ENCODE peak calls at places on chromosomes 12 and 14, in ten cellular contexts. W is foreskin fibroblast; T is CD14-positive monocyte; M is Peyer's patch; B is mucosa of descending colon; V is glutamatergic neuron; A is fibroblast of the aortic adventitia; X is lower leg skin; P is Calu3; F is activated CD8-positive, alpha-beta T cell treated with anti-CD3 and anti-CD28 coated beads for 36 hours. S is an unnamed sample.

GRCh38 chr12:50751921-50752721 is 11.8 kb upstream of the ATF1 start:
- DNase-seq in W (no peak), T (no peak), M (no peak), B (no peak), V (no peak), A (no peak), X (no peak), P (no peak), F (no peak), S (no peak)

GRCh38 chr12:6782903-6783571 is 6.3 kb upstream of the CD4 start:
- DNase-seq in W (no peak), T (no peak), M (no peak), B (no peak), V (no peak), A (no peak), X (no peak), P (no peak), F (no peak), S (no peak)

GRCh38 chr14:99732436-99733220 is 48.5 kb downstream of the CYP46A1 start:
- DNase-seq in W (no peak), T (peak), M (peak), B (no peak), V (peak), A (no peak), X (no peak), P (no peak), F (no peak), S (no peak)

GRCh38 chr14:32430326-32430725 is 101.2 kb downstream of the AKAP6 start:
- DNase-seq in W (no peak), T (no peak), M (no peak), B (no peak), V (no peak), A (peak), X (no peak), P (no peak), F (no peak), S (no peak)

GRCh38 chr12:106903241-106903950 is 52.3 kb upstream of the TMEM263 start:
- DNase-seq in W (peak), T (no peak), M (peak), B (peak), V (peak), A (peak), X (peak), P (peak), F (peak), S (peak)

GRCh38 chr12:16611146-16611545 is 5.2 kb upstream of the LMO3 start:
- DNase-seq in W (no peak), T (no peak), M (no peak), B (no peak), V (no peak), A (no peak), X (no peak), P (no peak), F (no peak), S (no peak)

GRCh38 chr12:19462441-19462840 is 23.1 kb downstream of the AEBP2 start:
- DNase-seq in W (no peak), T (no peak), M (no peak), B (peak), V (no peak), A (no peak), X (no peak), P (no peak), F (no peak), S (no peak)

GRCh38 chr12:70365648-70366518 is at the start of gene KCNMB4:
- DNase-seq in W (peak), T (peak), M (peak), B (peak), V (peak), A (peak), X (peak), P (peak), F (peak), S (peak)

GRCh38 chr12:54126696-54127537 is 61.9 kb downstream of the SMUG1 start:
- DNase-seq in W (peak), T (no peak), M (peak), B (peak), V (no peak), A (peak), X (peak), P (peak), F (peak), S (no peak)

GRCh38 chr12:129903956-129904769 is at the start of gene TMEM132D:
- DNase-seq in W (no peak), T (no peak), M (no peak), B (no peak), V (peak), A (no peak), X (no peak), P (no peak), F (no peak), S (no peak)

GRCh38 chr12:49507139-49507538 is 31.7 kb upstream of the KCNH3 start:
- DNase-seq in W (peak), T (no peak), M (no peak), B (no peak), V (no peak), A (peak), X (no peak), P (peak), F (no peak), S (no peak)

GRCh38 chr12:105992849-105993740 is 145.7 kb downstream of the NUAK1 start:
- DNase-seq in W (no peak), T (no peak), M (no peak), B (no peak), V (no peak), A (peak), X (no peak), P (no peak), F (no peak), S (no peak)

GRCh38 chr12:109446-109845 is 42.9 kb downstream of the IQSEC3 start:
- DNase-seq in W (no peak), T (no peak), M (no peak), B (no peak), V (no peak), A (no peak), X (no peak), P (no peak), F (no peak), S (no peak)

GRCh38 chr14:20530771-20531571 is 25.6 kb downstream of the RNASE10 start:
- DNase-seq in W (peak), T (no peak), M (peak), B (peak), V (peak), A (peak), X (peak), P (peak), F (peak), S (peak)

GRCh38 chr12:30308010-30308717 is 387.5 kb downstream of the IPO8 start:
- DNase-seq in W (no peak), T (no peak), M (no peak), B (no peak), V (no peak), A (no peak), X (no peak), P (no peak), F (no peak), S (no peak)

GRCh38 chr14:73245401-73246325 is 8.4 kb downstream of the PAPLN start:
- DNase-seq in W (peak), T (peak), M (peak), B (peak), V (no peak), A (peak), X (no peak), P (no peak), F (peak), S (no peak)

GRCh38 chr12:16153273-16153672 is 124.2 kb downstream of the SLC15A5 start:
- DNase-seq in W (no peak), T (no peak), M (no peak), B (no peak), V (no peak), A (no peak), X (no peak), P (no peak), F (no peak), S (no peak)

GRCh38 chr12:63103489-63104131 is 47.4 kb downstream of the AVPR1A start:
- DNase-seq in W (no peak), T (no peak), M (peak), B (no peak), V (no peak), A (peak), X (no peak), P (peak), F (peak), S (no peak)

GRCh38 chr14:20652996-20653975 is 11.8 kb upstream of the OR6S1 start:
- DNase-seq in W (peak), T (no peak), M (no peak), B (no peak), V (peak), A (peak), X (no peak), P (peak), F (peak), S (peak)

GRCh38 chr14:39483682-39484081 is 51.4 kb upstream of the FBXO33 start:
- DNase-seq in W (no peak), T (no peak), M (no peak), B (no peak), V (no peak), A (no peak), X (no peak), P (no peak), F (no peak), S (no peak)

GRCh38 chr12:104930388-104931326 is 27.4 kb downstream of the SLC41A2 start:
- DNase-seq in W (peak), T (no peak), M (no peak), B (no peak), V (no peak), A (peak), X (no peak), P (no peak), F (peak), S (no peak)

GRCh38 chr14:85572021-85572420 is 42.1 kb downstream of the FLRT2 start:
- DNase-seq in W (no peak), T (no peak), M (no peak), B (no peak), V (no peak), A (no peak), X (no peak), P (no peak), F (no peak), S (no peak)

GRCh38 chr12:75976113-75976512 is 55.5 kb downstream of the PHLDA1 start:
- DNase-seq in W (no peak), T (no peak), M (no peak), B (no peak), V (no peak), A (no peak), X (no peak), P (no peak), F (no peak), S (no peak)

GRCh38 chr12:3122841-3123678 is 45.9 kb downstream of the TSPAN9 start:
- DNase-seq in W (peak), T (no peak), M (no peak), B (no peak), V (no peak), A (peak), X (no peak), P (no peak), F (no peak), S (no peak)
- TF ChIP-seq CTCF in W (peak), T (no peak), M (no peak), B (no peak), V (no peak), A (peak), X (no peak), P (no peak), F (no peak), S (no peak)

DNA sequence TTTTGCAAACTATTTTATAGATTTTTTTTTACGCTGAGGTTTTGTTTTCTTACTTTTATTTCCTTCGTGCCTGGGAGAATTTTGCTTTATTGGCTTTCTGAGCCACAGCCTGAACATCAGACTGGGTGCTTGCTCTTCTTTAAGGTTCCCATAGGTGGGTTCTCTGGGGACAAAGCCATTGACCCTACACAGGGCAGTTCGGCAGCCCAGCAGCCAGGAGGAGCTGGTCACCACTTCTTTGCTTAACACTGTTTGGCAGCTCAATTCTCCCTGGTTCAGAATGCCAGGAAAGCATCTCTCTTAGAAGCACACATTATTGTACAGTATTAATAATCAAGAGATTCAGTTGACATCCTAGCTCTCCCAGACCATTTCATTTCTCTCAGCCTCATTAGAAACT is 140.8 kb upstream of the NEDD1 start:
- DNase-seq in W (no peak), T (no peak), M (no peak), B (no peak), V (no peak), A (peak), X (no peak), P (peak), F (no peak), S (no peak)
- TF ChIP-seq CTCF in W (no peak), T (no peak), M (no peak), B (no peak), V (no peak), A (peak), X (no peak), P (no peak), F (no peak), S (no peak)

GRCh38 chr12:127531561-127531960 is 735.4 kb upstream of the TMEM132C start:
- DNase-seq in W (no peak), T (no peak), M (no peak), B (no peak), V (no peak), A (no peak), X (no peak), P (no peak), F (no peak), S (no peak)

GRCh38 chr12:127539499-127539898 is 727.5 kb upstream of the TMEM132C start:
- DNase-seq in W (no peak), T (no peak), M (no peak), B (no peak), V (peak), A (no peak), X (no peak), P (no peak), F (no peak), S (no peak)

GRCh38 chr12:127538325-127538724 is 728.6 kb upstream of the TMEM132C start:
- DNase-seq in W (no peak), T (no peak), M (no peak), B (no peak), V (no peak), A (no peak), X (no peak), P (no peak), F (no peak), S (no peak)

GRCh38 chr12:127533353-127533752 is 733.6 kb upstream of the TMEM132C start:
- DNase-seq in W (no peak), T (no peak), M (no peak), B (no peak), V (no peak), A (no peak), X (no peak), P (no peak), F (no peak), S (no peak)

GRCh38 chr12:127537070-127537469 is 729.9 kb upstream of the TMEM132C start:
- DNase-seq in W (no peak), T (no peak), M (no peak), B (no peak), V (no peak), A (no peak), X (no peak), P (no peak), F (no peak), S (no peak)
- TF ChIP-seq CTCF in W (no peak), T (no peak), M (no peak), B (no peak), V (no peak), A (no peak), X (no peak), P (no peak), F (no peak), S (no peak)

GRCh38 chr14:87805315-87805723 is 187.7 kb downstream of the GALC start:
- DNase-seq in W (no peak), T (no peak), M (no peak), B (peak), V (peak), A (peak), X (no peak), P (peak), F (peak), S (peak)
- TF ChIP-seq CTCF in W (peak), T (peak), M (peak), B (no peak), V (peak), A (peak), X (no peak), P (peak), F (peak), S (peak)